ENCODE peak calls at places on chromosomes 5 and 9, in seven cellular contexts. Q is mammary epithelial cell, S is cardiac fibroblast, A is fibroblast of the aortic adventitia, W is esophagus muscularis mucosa, M is Peyer's patch, P is A549. H is an unnamed sample.

GRCh38 chr5:17378346-17378984 is 119.6 kb upstream of the TAF11L2 start:
- DNase-seq in Q (no peak), W (no peak), P (no peak), S (peak), M (no peak), A (peak), H (no peak)

GRCh38 chr5:157820593-157821252 is 38.2 kb downstream of the CLINT1 start:
- DNase-seq in P (peak), S (peak), M (no peak), A (peak), W (no peak), Q (peak), H (peak)

GRCh38 chr5:79133121-79133656 is 21.6 kb downstream of the BHMT start:
- DNase-seq in S (peak), P (no peak), M (no peak), A (peak), W (no peak), Q (peak), H (peak)

GRCh38 chr9:125074976-125075375 is 68.4 kb downstream of the SCAI start:
- DNase-seq in S (peak), W (no peak), P (no peak), Q (no peak), M (no peak), A (peak), H (no peak)

GRCh38 chr9:5578698-5579085 is 50.2 kb upstream of the RIC1 start:
- DNase-seq in M (no peak), W (no peak), Q (peak), A (no peak), S (no peak), P (no peak), H (no peak)

GRCh38 chr5:21173526-21173925 is 1185.5 kb upstream of the CDH18 start:
- DNase-seq in P (no peak), S (peak), W (no peak), M (no peak), A (no peak), Q (no peak), H (no peak)

GRCh38 chr5:114361724-114362196 is at the start of gene KCNN2:
- DNase-seq in P (peak), A (peak), S (peak), W (no peak), Q (peak), M (peak), H (peak)

GRCh38 chr9:96203867-96204412 is 98.0 kb downstream of the HSD17B3 start:
- DNase-seq in S (no peak), M (no peak), A (no peak), W (no peak), Q (no peak), P (no peak), H (no peak)

GRCh38 chr5:146301666-146302065 is 37.0 kb upstream of the POU4F3 start:
- DNase-seq in A (no peak), Q (no peak), W (no peak), P (no peak), S (no peak), M (no peak), H (no peak)

GRCh38 chr5:159965031-159965837 is 43.7 kb upstream of the TTC1 start:
- DNase-seq in M (peak), P (peak), W (no peak), Q (peak), A (peak), S (peak), H (peak)

GRCh38 chr5:138241688-138242547 is 28.8 kb upstream of the CDC23 start:
- DNase-seq in S (peak), P (no peak), W (no peak), Q (no peak), M (no peak), A (peak), H (no peak)

GRCh38 chr5:32712463-32713395 is 1.6 kb downstream of the NPR3 start:
- DNase-seq in P (no peak), A (peak), M (no peak), W (no peak), S (no peak), Q (no peak), H (no peak)

GRCh38 chr9:126117158-126117425 is 209.5 kb upstream of the MVB12B start:
- DNase-seq in A (no peak), Q (no peak), S (no peak), M (no peak), P (no peak), W (peak), H (no peak)
- H3K4me3 ChIP-seq in A (no peak), Q (no peak), S (no peak), M (no peak), P (no peak), W (no peak), H (no peak)

GRCh38 chr9:120398286-120398685 is 181.7 kb downstream of the CDK5RAP2 start:
- DNase-seq in A (no peak), P (no peak), Q (no peak), M (no peak), S (no peak), W (no peak), H (no peak)
- TF ChIP-seq CTCF in A (no peak), P (no peak), Q (no peak), M (no peak), S (no peak), W (no peak), H (no peak)

DNA sequence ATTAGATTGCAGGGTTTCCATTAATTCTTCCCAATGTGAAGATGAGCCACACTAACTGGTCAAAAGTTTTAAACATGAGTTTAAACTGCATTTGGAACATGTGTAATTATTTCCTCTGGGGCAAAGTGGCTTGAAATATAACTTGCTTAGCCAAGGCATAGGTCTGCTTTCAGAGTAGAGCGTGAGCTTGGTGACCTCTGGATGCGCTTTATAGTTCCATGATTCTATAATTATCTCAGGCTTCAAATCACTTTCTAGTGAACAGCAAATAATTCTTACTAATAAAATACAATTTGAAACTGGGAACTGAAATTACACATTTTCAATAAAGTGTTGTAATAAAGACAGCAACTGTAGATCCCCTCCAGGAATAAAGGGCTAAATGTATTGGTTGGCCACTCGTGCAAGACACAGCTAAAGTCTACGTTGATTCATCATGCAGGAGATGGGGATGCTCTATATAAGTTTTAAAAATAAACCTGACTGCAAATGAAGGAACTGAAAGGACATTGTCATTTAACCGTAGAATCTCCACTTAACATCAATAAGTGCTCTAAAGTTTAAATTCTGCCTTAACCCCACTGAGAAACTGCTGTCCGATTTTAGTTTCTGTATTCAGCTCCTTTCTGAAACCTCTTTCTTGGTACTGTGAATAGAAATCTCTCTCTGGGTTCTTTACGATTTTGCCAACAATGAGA is 460.0 kb downstream of the PSAT1 start:
- DNase-seq in Q (no peak), M (no peak), A (no peak), W (no peak), S (no peak), P (no peak), H (no peak)
- H3K4me3 ChIP-seq in Q (no peak), M (no peak), A (no peak), W (no peak), S (no peak), P (no peak), H (no peak)

GRCh38 chr9:130041648-130042405 is 1.2 kb downstream of the FNBP1 start:
- DNase-seq in Q (peak), A (peak), W (no peak), M (no peak), S (peak), P (no peak), H (no peak)

GRCh38 chr9:130042931-130043653 is at the start of gene FNBP1:
- DNase-seq in A (peak), P (peak), W (peak), Q (peak), M (peak), S (peak), H (no peak)

GRCh38 chr9:130042406-130042930 is 521 bp downstream of the FNBP1 start:
- DNase-seq in W (no peak), M (peak), S (no peak), Q (no peak), P (peak), A (no peak), H (no peak)

GRCh38 chr9:130045657-130046450 is 2.9 kb upstream of the FNBP1 start:
- DNase-seq in M (no peak), S (no peak), W (no peak), P (no peak), Q (no peak), A (no peak), H (no peak)

DNA sequence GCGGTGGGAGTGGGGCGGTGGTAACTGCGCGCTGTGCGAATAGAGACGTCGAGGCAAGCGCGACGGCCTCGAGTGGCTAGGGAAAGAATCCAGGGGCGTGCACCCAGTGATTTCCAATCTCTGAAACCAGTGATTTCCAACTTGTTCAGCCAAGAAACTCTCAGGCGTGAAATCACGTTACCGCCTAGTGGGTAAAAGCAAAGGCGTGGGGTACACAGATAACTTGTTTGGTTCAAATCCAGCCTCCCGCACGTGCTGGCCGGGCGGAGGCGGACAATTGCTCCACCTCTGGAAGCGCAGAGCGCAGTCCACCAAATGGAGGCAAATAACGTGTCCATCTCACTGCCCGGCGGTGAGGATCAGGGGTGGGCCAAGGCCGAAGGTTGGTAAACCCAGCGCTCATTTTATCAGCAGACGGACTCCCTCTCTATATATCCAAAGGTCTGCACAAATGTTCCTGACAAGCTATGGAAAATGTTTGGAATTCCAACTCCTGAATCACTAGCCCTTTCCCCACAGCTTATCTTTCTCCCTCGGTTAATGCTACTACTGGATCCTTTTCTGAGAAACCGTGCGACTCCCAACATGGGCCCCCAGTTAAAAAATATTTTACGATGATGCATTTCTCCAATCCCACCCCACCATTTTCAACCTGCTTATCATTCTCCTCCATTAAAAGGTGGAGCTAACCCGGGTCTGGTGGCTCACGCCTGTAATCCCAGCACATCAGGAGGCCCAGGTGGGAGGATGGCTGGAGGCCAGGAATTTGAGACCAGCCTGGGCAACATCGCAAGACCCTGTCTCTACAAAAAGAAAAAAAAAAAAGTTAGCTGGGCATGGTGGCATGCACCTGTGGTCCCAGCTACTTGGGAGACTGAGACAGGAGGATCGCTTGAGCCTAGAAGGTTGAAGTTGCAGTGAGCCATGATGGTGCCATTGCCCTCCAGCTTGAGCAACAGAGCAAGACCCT is 950 bp upstream of the FNBP1 start:
- DNase-seq in W (no peak), M (peak), Q (no peak), S (peak), P (no peak), A (peak), H (no peak)
- TF ChIP-seq CTCF in W (peak), M (peak), Q (no peak), S (no peak), P (no peak), A (peak), H (no peak)

DNA sequence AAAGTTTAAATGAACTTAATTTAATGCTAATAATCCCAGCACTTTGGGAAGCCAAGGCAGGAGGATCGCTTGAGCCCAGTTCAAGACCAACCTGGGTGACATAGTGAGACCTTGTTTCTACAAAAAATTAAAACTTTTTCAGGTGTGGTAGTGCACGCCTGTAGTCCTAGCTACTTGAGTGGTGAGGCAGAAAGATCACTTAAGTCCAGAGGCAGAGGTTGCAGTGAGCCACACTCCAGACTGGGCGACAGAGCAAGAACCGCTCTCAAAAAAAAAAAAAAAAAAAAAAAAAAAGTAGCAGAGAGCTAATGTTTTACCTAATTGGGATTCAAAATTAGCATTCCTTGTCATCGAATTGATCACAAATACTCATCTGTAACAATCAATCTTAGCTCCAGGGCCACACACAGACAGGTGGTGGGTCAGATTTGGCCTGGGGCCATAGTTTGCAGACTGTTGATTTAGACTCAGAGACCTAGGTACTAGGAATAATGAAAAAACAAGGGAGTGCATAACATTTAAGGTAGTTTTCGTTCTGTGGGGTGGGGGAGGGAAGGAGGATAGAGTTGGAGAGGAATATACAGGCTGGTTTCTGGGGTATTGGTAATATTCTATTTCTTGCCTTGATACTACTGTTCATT is 21.4 kb downstream of the HSDL2 start:
- DNase-seq in W (no peak), Q (no peak), S (no peak), P (no peak), M (no peak), A (no peak), H (no peak)
- H3K4me3 ChIP-seq in W (no peak), Q (no peak), S (no peak), P (no peak), M (no peak), A (no peak), H (no peak)

GRCh38 chr9:76887003-76887821 is 18.7 kb downstream of the PRUNE2 start:
- DNase-seq in Q (no peak), A (no peak), M (peak), S (no peak), P (no peak), W (no peak), H (no peak)
- TF ChIP-seq CTCF in Q (no peak), A (peak), M (peak), S (no peak), P (no peak), W (peak), H (no peak)

GRCh38 chr5:137014731-137015130 is 484.4 kb downstream of the SPOCK1 start:
- DNase-seq in A (no peak), M (no peak), S (no peak), Q (no peak), W (no peak), P (no peak), H (no peak)

GRCh38 chr5:137019229-137019628 is 479.9 kb downstream of the SPOCK1 start:
- DNase-seq in M (no peak), A (no peak), S (no peak), Q (no peak), P (no peak), W (no peak), H (no peak)

GRCh38 chr5:137016783-137017324 is 482.3 kb downstream of the SPOCK1 start:
- DNase-seq in W (peak), Q (no peak), M (no peak), A (no peak), S (no peak), P (no peak), H (no peak)

GRCh38 chr5:137015540-137016116 is 483.5 kb downstream of the SPOCK1 start:
- DNase-seq in P (no peak), S (no peak), W (peak), Q (no peak), A (no peak), M (no peak), H (no peak)
- H3K4me3 ChIP-seq in P (no peak), S (no peak), W (no peak), Q (no peak), A (no peak), M (no peak), H (no peak)

DNA sequence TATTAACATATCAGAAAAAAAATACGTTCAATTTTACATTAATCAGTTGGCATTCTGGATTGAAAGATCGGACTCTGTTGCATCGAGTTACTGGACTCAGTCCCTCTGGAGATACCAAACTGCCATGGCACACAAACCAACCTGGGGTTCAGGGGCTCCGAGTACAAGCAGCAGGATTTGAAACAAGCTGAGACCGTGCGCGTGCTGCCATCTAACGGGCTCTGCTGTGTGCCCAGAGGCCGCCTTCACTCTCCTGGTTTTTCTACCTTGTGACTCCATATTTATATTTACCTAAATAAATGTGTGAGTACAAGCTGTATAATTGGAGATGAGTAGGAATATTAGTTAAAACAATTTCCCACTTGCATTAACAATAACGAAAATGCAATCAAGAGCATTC is 48.2 kb downstream of the ANXA1 start:
- DNase-seq in P (peak), Q (no peak), A (no peak), M (no peak), W (no peak), S (peak), H (no peak)
- TF ChIP-seq CTCF in P (peak), Q (peak), A (peak), M (no peak), W (no peak), S (peak), H (peak)